ENCODE peak calls at places on chromosome 3, in six cellular contexts. F is cardiac muscle cell, Z is lower leg skin, G is A549, X is transverse colon, B is PC-3. M is an unnamed sample.

GRCh38 chr3:196694202-196694638 is 17.8 kb downstream of the CEP19 start:
- DNase-seq in F (no peak), Z (no peak), G (peak; percentile 22), X (no peak), B (peak; percentile 50), M (no peak)

GRCh38 chr3:179829391-179829790 is 176.6 kb downstream of the USP13 start:
- DNase-seq in F (no peak), Z (no peak), G (no peak), X (no peak), B (no peak), M (no peak)

GRCh38 chr3:51975857-51976549 is 1.1 kb downstream of the ABHD14A start:
- DNase-seq in F (peak; percentile 76), Z (peak; percentile 66), G (no peak), X (peak; percentile 75), B (peak; percentile 37), M (peak; percentile 41)

GRCh38 chr3:112963683-112964082 is 11.2 kb downstream of the CD200R1 start:
- DNase-seq in F (no peak), Z (no peak), G (no peak), X (no peak), B (no peak), M (no peak)

GRCh38 chr3:8767667-8768363 is 1.6 kb downstream of the OXTR start:
- DNase-seq in F (peak; percentile 42), Z (no peak), G (no peak), X (peak; percentile 32), B (peak; percentile 79), M (peak; percentile 25)

GRCh38 chr3:149576071-149576564 is 81.7 kb downstream of the WWTR1 start:
- DNase-seq in F (no peak), Z (no peak), G (peak; percentile 89), X (no peak), B (peak; percentile 98), M (no peak)

GRCh38 chr3:22966349-22966748 is 236.8 kb upstream of the UBE2E2 start:
- DNase-seq in F (no peak), Z (no peak), G (no peak), X (no peak), B (no peak), M (no peak)

GRCh38 chr3:126442099-126442848 is 33.4 kb downstream of the ZXDC start:
- DNase-seq in F (no peak), Z (no peak), G (no peak), X (no peak), B (no peak), M (no peak)

GRCh38 chr3:15060029-15060428 is 5.1 kb downstream of the MRPS25 start:
- DNase-seq in F (no peak), Z (no peak), G (no peak), X (no peak), B (no peak), M (no peak)

GRCh38 chr3:124263168-124263567 is 271.2 kb upstream of the ROPN1 start:
- DNase-seq in F (no peak), Z (no peak), G (peak; percentile 78), X (no peak), B (peak; percentile 93), M (no peak)

GRCh38 chr3:124888482-124889441 is 1.6 kb upstream of the ITGB5 start:
- DNase-seq in F (no peak), Z (no peak), G (no peak), X (no peak), B (no peak), M (no peak)

GRCh38 chr3:114144909-114145688 is 33.8 kb downstream of the DRD3 start:
- DNase-seq in F (no peak), Z (peak; percentile 37), G (peak; percentile 5), X (no peak), B (peak; percentile 66), M (no peak)

GRCh38 chr3:126432901-126433480 is 38.3 kb downstream of the CFAP100 start:
- DNase-seq in F (no peak), Z (no peak), G (no peak), X (no peak), B (no peak), M (no peak)

GRCh38 chr3:2343031-2343682 is 244.5 kb downstream of the CNTN4 start:
- DNase-seq in F (no peak), Z (no peak), G (no peak), X (peak; percentile 21), B (no peak), M (no peak)

GRCh38 chr3:90145094-90145810 is 1037.8 kb downstream of the EPHA3 start:
- DNase-seq in F (no peak), Z (no peak), G (no peak), X (no peak), B (peak; percentile 39), M (no peak)

GRCh38 chr3:101667844-101668243 is 9.1 kb downstream of the ZBTB11 start:
- DNase-seq in F (no peak), Z (no peak), G (no peak), X (no peak), B (no peak), M (no peak)

GRCh38 chr3:25291524-25291923 is 136.5 kb upstream of the RARB start:
- DNase-seq in F (no peak), Z (no peak), G (no peak), X (no peak), B (no peak), M (no peak)

GRCh38 chr3:157502916-157503620 is at the start of gene VEPH1:
- DNase-seq in F (peak; percentile 5), Z (no peak), G (peak; percentile 9), X (peak; percentile 10), B (no peak), M (no peak)

GRCh38 chr3:102483556-102483955 is 48.7 kb downstream of the ZPLD1 start:
- DNase-seq in F (no peak), Z (no peak), G (no peak), X (no peak), B (peak; percentile 92), M (no peak)

GRCh38 chr3:141191097-141191749 is 40.4 kb upstream of the PXYLP1 start:
- DNase-seq in F (no peak), Z (no peak), G (no peak), X (no peak), B (peak; percentile 30), M (no peak)

GRCh38 chr3:146065573-146066006 is 95.4 kb downstream of the PLOD2 start:
- DNase-seq in F (peak; percentile 48), Z (no peak), G (peak; percentile 73), X (no peak), B (peak; percentile 82), M (no peak)

GRCh38 chr3:46734773-46735172 is 17.1 kb upstream of the PRSS50 start:
- DNase-seq in F (no peak), Z (no peak), G (no peak), X (no peak), B (no peak), M (no peak)

GRCh38 chr3:172246107-172246870 is 202.0 kb downstream of the GHSR start:
- DNase-seq in F (no peak), Z (no peak), G (no peak), X (no peak), B (no peak), M (no peak)

GRCh38 chr3:150106752-150107428 is 136.2 kb upstream of the PFN2 start:
- DNase-seq in F (no peak), Z (no peak), G (peak; percentile 74), X (no peak), B (peak; percentile 81), M (no peak)

GRCh38 chr3:58173670-58174472 is 36.9 kb downstream of the DNASE1L3 start:
- DNase-seq in F (peak; percentile 68), Z (no peak), G (peak; percentile 69), X (peak; percentile 48), B (peak; percentile 55), M (no peak)

DNA sequence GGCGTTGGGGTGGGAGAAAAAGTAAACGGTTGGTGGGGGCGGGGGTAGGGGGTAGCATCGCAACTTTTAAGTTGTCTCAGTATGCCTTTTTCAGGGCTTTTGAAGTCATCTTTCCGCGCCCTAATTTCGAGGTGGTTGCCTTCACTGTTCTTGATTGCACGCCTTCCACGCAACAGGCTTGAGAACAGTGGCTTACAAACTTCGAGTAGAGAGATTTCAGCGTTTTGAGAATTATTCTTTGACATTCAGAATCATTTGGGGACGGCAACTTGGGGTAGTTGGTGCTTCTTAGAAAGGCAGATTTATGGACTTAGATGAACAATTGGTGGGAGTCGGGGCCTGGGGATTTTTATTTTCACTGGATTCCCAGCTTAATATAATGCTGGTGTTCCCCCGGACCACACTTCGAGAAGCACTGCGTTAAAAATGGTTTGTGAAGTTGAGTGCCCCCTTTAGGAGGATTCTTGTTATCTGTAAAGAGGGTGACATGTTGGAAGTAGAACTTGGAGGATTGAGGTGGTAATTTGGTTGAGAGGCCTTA is 880 bp downstream of the PPP4R2 start:
- DNase-seq in F (peak; percentile 64), Z (peak; percentile 16), G (peak; percentile 72), X (peak; percentile 18), B (peak; percentile 68), M (peak; percentile 19)
- TF ChIP-seq CTCF in F (peak; percentile 51), Z (no peak), G (peak; percentile 55), X (peak; percentile 33), B (peak; percentile 69), M (no peak)

DNA sequence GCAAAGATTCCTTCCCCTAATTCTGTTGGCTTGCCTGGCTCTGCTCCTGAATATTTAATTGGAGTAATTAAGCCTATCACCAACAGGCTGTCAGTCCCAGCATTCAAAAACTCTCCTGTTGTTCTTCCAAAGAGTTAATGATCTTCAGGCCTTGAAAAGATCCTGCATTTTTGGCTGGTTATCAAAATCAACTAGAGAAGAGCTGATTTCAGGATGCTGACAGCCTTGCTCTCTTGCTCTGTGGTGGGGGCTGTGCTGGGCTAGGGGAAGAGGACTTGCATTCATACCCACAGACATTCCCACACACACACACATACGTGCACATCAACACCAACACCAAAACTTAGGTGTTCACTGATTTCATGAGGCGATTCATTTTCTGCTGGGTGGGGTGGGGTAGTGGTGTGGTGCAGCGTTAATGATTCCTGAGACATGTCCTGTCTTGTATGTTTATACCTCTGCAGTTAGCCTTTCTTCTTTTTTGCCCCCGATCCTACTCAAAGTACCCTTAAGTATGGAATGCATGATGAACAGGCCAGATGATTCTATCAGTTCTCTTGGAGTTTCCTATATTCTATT is 42.4 kb downstream of the CPN2 start:
- DNase-seq in F (no peak), Z (no peak), G (no peak), X (no peak), B (no peak), M (no peak)
- TF ChIP-seq CTCF in F (no peak), Z (no peak), G (no peak), X (no peak), B (no peak), M (no peak)

GRCh38 chr3:169390741-169391300 is 272.7 kb downstream of the MECOM start:
- DNase-seq in F (peak; percentile 17), Z (no peak), G (no peak), X (no peak), B (peak; percentile 16), M (no peak)
- TF ChIP-seq CTCF in F (peak; percentile 42), Z (no peak), G (no peak), X (no peak), B (no peak), M (no peak)

GRCh38 chr3:153293222-153293621 is 131.2 kb downstream of the RAP2B start:
- DNase-seq in F (no peak), Z (no peak), G (no peak), X (no peak), B (peak; percentile 18), M (no peak)

GRCh38 chr3:153287017-153287416 is 125.0 kb downstream of the RAP2B start:
- DNase-seq in F (no peak), Z (no peak), G (no peak), X (no peak), B (peak; percentile 36), M (no peak)

GRCh38 chr3:153291052-153291689 is 129.1 kb downstream of the RAP2B start:
- DNase-seq in F (peak; percentile 25), Z (no peak), G (peak; percentile 37), X (no peak), B (peak; percentile 69), M (no peak)

GRCh38 chr3:153289334-153289808 is 127.3 kb downstream of the RAP2B start:
- DNase-seq in F (peak; percentile 6), Z (no peak), G (peak; percentile 26), X (no peak), B (peak; percentile 64), M (no peak)

GRCh38 chr3:153290278-153291015 is 128.4 kb downstream of the RAP2B start:
- DNase-seq in F (no peak), Z (no peak), G (no peak), X (no peak), B (peak; percentile 57), M (no peak)
- TF ChIP-seq CTCF in F (peak; percentile 22), Z (no peak), G (peak; percentile 26), X (peak; percentile 19), B (peak; percentile 77), M (no peak)